ENCODE peak calls at places on chromosome 17, in nine cellular contexts. G is Caki2; R is NCI-H1436 treated with DMSO at 0.1 percent for 48 hours; X is OCI-LY7; Y is IMR-90; B is iPS DF 19.7; Q is adipocyte; C is activated CD4-positive, alpha-beta T cell treated with anti-CD3 and anti-CD28 coated beads, Interleukin-2, amount 50 U/mL, for 1 hour; K is heart left ventricle. M is an unnamed sample.

GRCh38 chr17:40111221-40112128 is 10.3 kb upstream of the MSL1 start:
- DNase-seq in G (peak), R (peak), X (peak), Y (peak), B (peak), Q (peak), C (peak), K (peak), M (peak)

GRCh38 chr17:75595284-75595918 is 7.8 kb downstream of the MYO15B start:
- DNase-seq in G (no peak), R (no peak), X (no peak), Y (no peak), B (no peak), Q (no peak), C (no peak), K (no peak), M (no peak)

GRCh38 chr17:30858556-30859250 is 26.9 kb downstream of the ATAD5 start:
- DNase-seq in G (no peak), R (no peak), X (no peak), Y (peak), B (no peak), Q (no peak), C (no peak), K (no peak), M (peak)

GRCh38 chr17:77365584-77366186 is 224.9 kb downstream of the SEC14L1 start:
- DNase-seq in G (peak), R (peak), X (no peak), Y (peak), B (no peak), Q (peak), C (no peak), K (peak), M (peak)

GRCh38 chr17:6327007-6327406 is 107.9 kb downstream of the AIPL1 start:
- DNase-seq in G (no peak), R (no peak), X (peak), Y (no peak), B (no peak), Q (no peak), C (no peak), K (peak), M (no peak)

GRCh38 chr17:82215095-82215971 is 2.7 kb upstream of the CCDC57 start:
- DNase-seq in G (peak), R (no peak), X (no peak), Y (no peak), B (no peak), Q (peak), C (no peak), K (no peak), M (peak)

GRCh38 chr17:62792122-62792800 is 15.9 kb downstream of the MARCHF10 start:
- DNase-seq in G (peak), R (no peak), X (no peak), Y (peak), B (no peak), Q (peak), C (no peak), K (no peak), M (peak)

GRCh38 chr17:21455761-21456160 is 79.6 kb downstream of the KCNJ12 start:
- DNase-seq in G (no peak), R (no peak), X (no peak), Y (no peak), B (no peak), Q (no peak), C (no peak), K (no peak), M (no peak)

GRCh38 chr17:8776861-8777260 is 18.5 kb upstream of the SPDYE4 start:
- DNase-seq in G (no peak), R (no peak), X (no peak), Y (no peak), B (no peak), Q (no peak), C (no peak), K (no peak), M (no peak)

GRCh38 chr17:48307814-48308411 is 122.1 kb downstream of the SKAP1 start:
- DNase-seq in G (peak), R (peak), X (peak), Y (peak), B (peak), Q (peak), C (peak), K (no peak), M (peak)

GRCh38 chr17:13228711-13229110 is 210.9 kb upstream of the ELAC2 start:
- DNase-seq in G (no peak), R (no peak), X (no peak), Y (no peak), B (no peak), Q (no peak), C (no peak), K (no peak), M (no peak)

GRCh38 chr17:76631821-76632565 is 11.6 kb downstream of the ST6GALNAC1 start:
- DNase-seq in G (no peak), R (no peak), X (no peak), Y (peak), B (no peak), Q (no peak), C (no peak), K (no peak), M (no peak)

GRCh38 chr17:70820276-70820675 is 650.9 kb downstream of the KCNJ2 start:
- DNase-seq in G (no peak), R (no peak), X (no peak), Y (peak), B (no peak), Q (no peak), C (no peak), K (no peak), M (no peak)

GRCh38 chr17:81245024-81245664 is 6.0 kb downstream of the NDUFAF8 start:
- DNase-seq in G (peak), R (no peak), X (peak), Y (peak), B (no peak), Q (no peak), C (no peak), K (peak), M (no peak)

GRCh38 chr17:39706921-39707337 is 7.1 kb downstream of the ERBB2 start:
- DNase-seq in G (no peak), R (no peak), X (no peak), Y (no peak), B (no peak), Q (no peak), C (no peak), K (no peak), M (no peak)

GRCh38 chr17:45296003-45296832 is 20.6 kb downstream of the MAP3K14 start:
- DNase-seq in G (no peak), R (no peak), X (peak), Y (peak), B (no peak), Q (peak), C (no peak), K (no peak), M (peak)

GRCh38 chr17:64118452-64118979 is 11.4 kb downstream of the ERN1 start:
- DNase-seq in G (no peak), R (no peak), X (no peak), Y (no peak), B (no peak), Q (peak), C (no peak), K (peak), M (no peak)

GRCh38 chr17:61986898-61987297 is 59.1 kb upstream of the INTS2 start:
- DNase-seq in G (no peak), R (no peak), X (no peak), Y (no peak), B (no peak), Q (no peak), C (no peak), K (no peak), M (no peak)

GRCh38 chr17:66948061-66948750 is 16.3 kb upstream of the CACNG4 start:
- DNase-seq in G (no peak), R (no peak), X (no peak), Y (no peak), B (no peak), Q (no peak), C (no peak), K (no peak), M (no peak)

GRCh38 chr17:79207957-79208356 is 133.3 kb downstream of the ENGASE start:
- DNase-seq in G (no peak), R (no peak), X (no peak), Y (no peak), B (no peak), Q (no peak), C (no peak), K (no peak), M (no peak)

GRCh38 chr17:58325976-58326468 is 2.6 kb downstream of the TSPOAP1 start:
- DNase-seq in G (no peak), R (no peak), X (peak), Y (no peak), B (no peak), Q (no peak), C (no peak), K (no peak), M (no peak)